ENCODE peak calls at places on chromosomes 16 and 17, in five cellular contexts. D is NCI-H748 treated with DMSO at 0.1 percent for 48 hours; O is heart right ventricle; J is HAP-1; W is CD4-positive, alpha-beta T cell. T is an unnamed sample.

GRCh38 chr16:82580293-82580900 is 46.4 kb upstream of the CDH13 start:
- DNase-seq in W (no peak), O (no peak), D (peak; percentile 44), J (peak; percentile 13), T (no peak)

GRCh38 chr17:82377924-82378740 is 6.6 kb downstream of the UTS2R start:
- DNase-seq in J (no peak), D (no peak), O (no peak), W (no peak), T (no peak)

GRCh38 chr17:45414997-45415881 is 17.4 kb downstream of the ARHGAP27 start:
- DNase-seq in J (no peak), D (no peak), W (no peak), O (no peak), T (no peak)

GRCh38 chr17:64148017-64148631 is 18.2 kb upstream of the ERN1 start:
- DNase-seq in J (peak; percentile 46), W (no peak), D (no peak), O (no peak), T (no peak)

GRCh38 chr17:35022536-35023063 is 40.9 kb downstream of the RFFL start:
- DNase-seq in D (no peak), W (peak; percentile 71), J (no peak), O (peak; percentile 52), T (peak; percentile 31)

GRCh38 chr16:14284930-14285541 is 213.9 kb downstream of the MRTFB start:
- DNase-seq in O (no peak), D (peak; percentile 46), W (no peak), J (peak; percentile 50), T (peak; percentile 33)

GRCh38 chr16:82061861-82062525 is 26.9 kb downstream of the HSD17B2 start:
- DNase-seq in J (no peak), O (no peak), W (no peak), D (peak; percentile 10), T (no peak)

GRCh38 chr17:82734987-82735866 is at the start of gene FN3K:
- DNase-seq in J (peak; percentile 54), O (peak; percentile 71), W (peak; percentile 35), D (peak; percentile 15), T (peak; percentile 67)

GRCh38 chr17:382644-383533 is 30.3 kb upstream of the RPH3AL start:
- DNase-seq in W (no peak), J (peak; percentile 50), O (no peak), D (no peak), T (peak; percentile 19)

GRCh38 chr16:65373095-65373494 is 251.2 kb upstream of the CDH11 start:
- DNase-seq in O (no peak), D (no peak), J (no peak), W (no peak), T (no peak)

GRCh38 chr16:66936462-66936861 is 1.1 kb downstream of the CES2 start:
- DNase-seq in D (no peak), O (no peak), W (no peak), J (no peak), T (no peak)

GRCh38 chr16:30946671-30947532 is 2.0 kb upstream of the ORAI3 start:
- DNase-seq in W (no peak), O (no peak), J (no peak), D (no peak), T (no peak)

GRCh38 chr17:74728033-74728701 is 8.9 kb upstream of the RAB37 start:
- DNase-seq in J (no peak), O (no peak), D (no peak), W (no peak), T (no peak)

GRCh38 chr17:12519956-12520594 is 145.6 kb upstream of the MYOCD start:
- DNase-seq in D (no peak), O (no peak), J (no peak), W (no peak), T (no peak)

GRCh38 chr16:89373355-89374110 is 116.8 kb downstream of the ANKRD11 start:
- DNase-seq in J (no peak), O (no peak), D (no peak), W (no peak), T (no peak)

GRCh38 chr17:46984341-46984740 is 5.3 kb upstream of the RPRML start:
- DNase-seq in J (no peak), D (no peak), W (no peak), O (no peak), T (no peak)

GRCh38 chr16:65667013-65667578 is 545.2 kb upstream of the CDH11 start:
- DNase-seq in D (no peak), W (no peak), J (no peak), O (no peak), T (no peak)

GRCh38 chr16:56708821-56709685 is 20.9 kb upstream of the NUP93 start:
- DNase-seq in D (no peak), W (peak; percentile 17), O (no peak), J (no peak), T (no peak)